ENCODE peak calls at places on chromosomes 3 and 15, in four cellular contexts. T, K, A and B are unnamed samples.

GRCh38 chr15:77734306-77734705 is 101.6 kb upstream of the LINGO1 start:
- DNase-seq in K (no peak), A (no peak), T (no peak), B (no peak)

GRCh38 chr3:52444860-52445793 is at the start of gene SEMA3G:
- DNase-seq in K (no peak), T (peak; percentile 52), A (peak; percentile 49), B (peak; percentile 34)

GRCh38 chr3:150407051-150407817 is 864 bp upstream of the TSC22D2 start:
- DNase-seq in K (no peak), A (peak; percentile 79), T (no peak), B (peak; percentile 22)

GRCh38 chr3:104982130-104982529 is 384.6 kb upstream of the ALCAM start:
- DNase-seq in T (no peak), A (no peak), K (no peak), B (no peak)

GRCh38 chr3:152296990-152297389 is 28.3 kb downstream of the MBNL1 start:
- DNase-seq in A (peak; percentile 48), T (no peak), K (no peak), B (no peak)

GRCh38 chr15:89057506-89058133 is 30.6 kb upstream of the ABHD2 start:
- DNase-seq in K (no peak), A (peak; percentile 55), T (peak; percentile 91), B (peak; percentile 70)

GRCh38 chr3:76474632-76475031 is 565.3 kb upstream of the ROBO2 start:
- DNase-seq in A (no peak), T (no peak), K (no peak), B (no peak)

GRCh38 chr15:60945196-60945595 is 283.9 kb downstream of the RORA start:
- DNase-seq in T (no peak), K (no peak), A (no peak), B (no peak)

GRCh38 chr15:70430029-70430428 is 332.3 kb upstream of the TLE3 start:
- DNase-seq in A (peak; percentile 77), T (no peak), K (no peak), B (peak; percentile 77)

GRCh38 chr3:46400000-46400734 is 6.7 kb downstream of the CCR5AS start:
- DNase-seq in A (peak; percentile 80), K (peak; percentile 81), T (no peak), B (peak; percentile 62)

GRCh38 chr3:68089572-68089991 is 435.2 kb upstream of the SUCLG2 start:
- DNase-seq in T (no peak), K (no peak), A (peak; percentile 70), B (peak; percentile 9)